ENCODE peak calls at places on chromosomes 16 and 17, in eight cellular contexts. One of them, this sample, is unnamed.

GRCh38 chr17:39634384-39634871 is 2.5 kb upstream of the STARD3 start:
- DNase-seq in colonic mucosa: no peak
- DNase-seq in foreskin fibroblast: no peak
- DNase-seq in AG10803: peak
- DNase-seq in fibroblast of lung: no peak
- DNase-seq in gastrocnemius medialis: no peak
- DNase-seq in nephron progenitor cell: no peak
- DNase-seq in B cell: peak
- DNase-seq in this sample: no peak

GRCh38 chr16:75385507-75386152 is 47.7 kb downstream of the CFDP1 start:
- DNase-seq in B cell: peak
- DNase-seq in AG10803: peak
- DNase-seq in nephron progenitor cell: no peak
- DNase-seq in colonic mucosa: no peak
- DNase-seq in foreskin fibroblast: peak
- DNase-seq in gastrocnemius medialis: no peak
- DNase-seq in fibroblast of lung: peak
- DNase-seq in this sample: no peak

GRCh38 chr17:3335876-3336275 is 37.7 kb upstream of the OR3A1 start:
- DNase-seq in gastrocnemius medialis: no peak
- DNase-seq in AG10803: no peak
- DNase-seq in B cell: no peak
- DNase-seq in nephron progenitor cell: no peak
- DNase-seq in fibroblast of lung: no peak
- DNase-seq in colonic mucosa: no peak
- DNase-seq in foreskin fibroblast: no peak
- DNase-seq in this sample: no peak

GRCh38 chr17:75846701-75847594 is 2.7 kb upstream of the UNC13D start:
- DNase-seq in nephron progenitor cell: no peak
- DNase-seq in foreskin fibroblast: no peak
- DNase-seq in gastrocnemius medialis: no peak
- DNase-seq in B cell: no peak
- DNase-seq in AG10803: no peak
- DNase-seq in colonic mucosa: no peak
- DNase-seq in fibroblast of lung: no peak
- DNase-seq in this sample: no peak

GRCh38 chr16:9125658-9126492 is 34.4 kb downstream of the HAPSTR1 start:
- DNase-seq in fibroblast of lung: no peak
- DNase-seq in nephron progenitor cell: no peak
- DNase-seq in AG10803: no peak
- DNase-seq in colonic mucosa: no peak
- DNase-seq in gastrocnemius medialis: no peak
- DNase-seq in foreskin fibroblast: no peak
- DNase-seq in B cell: no peak
- DNase-seq in this sample: no peak

GRCh38 chr16:2977440-2977839 is 2.8 kb downstream of the PKMYT1 start:
- DNase-seq in nephron progenitor cell: no peak
- DNase-seq in B cell: no peak
- DNase-seq in AG10803: no peak
- DNase-seq in foreskin fibroblast: no peak
- DNase-seq in fibroblast of lung: no peak
- DNase-seq in gastrocnemius medialis: no peak
- DNase-seq in colonic mucosa: peak
- DNase-seq in this sample: no peak

GRCh38 chr16:25108054-25108453 is 3.5 kb upstream of the LCMT1 start:
- DNase-seq in fibroblast of lung: no peak
- DNase-seq in nephron progenitor cell: no peak
- DNase-seq in AG10803: no peak
- DNase-seq in gastrocnemius medialis: no peak
- DNase-seq in foreskin fibroblast: no peak
- DNase-seq in B cell: peak
- DNase-seq in colonic mucosa: no peak
- DNase-seq in this sample: no peak

GRCh38 chr17:34504814-34505484 is 74.4 kb upstream of the TMEM132E start:
- DNase-seq in nephron progenitor cell: no peak
- DNase-seq in colonic mucosa: no peak
- DNase-seq in B cell: no peak
- DNase-seq in fibroblast of lung: no peak
- DNase-seq in gastrocnemius medialis: no peak
- DNase-seq in AG10803: no peak
- DNase-seq in foreskin fibroblast: no peak
- DNase-seq in this sample: no peak

GRCh38 chr17:19304209-19304608 is 58.3 kb downstream of the B9D1 start:
- DNase-seq in colonic mucosa: peak
- DNase-seq in B cell: peak
- DNase-seq in fibroblast of lung: peak
- DNase-seq in AG10803: peak
- DNase-seq in gastrocnemius medialis: peak
- DNase-seq in nephron progenitor cell: no peak
- DNase-seq in foreskin fibroblast: peak
- DNase-seq in this sample: no peak

GRCh38 chr16:81755915-81756644 is 23.0 kb upstream of the PLCG2 start:
- DNase-seq in nephron progenitor cell: no peak
- DNase-seq in colonic mucosa: no peak
- DNase-seq in AG10803: no peak
- DNase-seq in gastrocnemius medialis: no peak
- DNase-seq in foreskin fibroblast: no peak
- DNase-seq in B cell: no peak
- DNase-seq in fibroblast of lung: no peak
- DNase-seq in this sample: no peak

GRCh38 chr17:79800325-79801155 is 3.7 kb upstream of the CBX8 start:
- DNase-seq in colonic mucosa: peak
- DNase-seq in B cell: peak
- DNase-seq in foreskin fibroblast: peak
- DNase-seq in fibroblast of lung: peak
- DNase-seq in nephron progenitor cell: peak
- DNase-seq in gastrocnemius medialis: no peak
- DNase-seq in AG10803: peak
- DNase-seq in this sample: no peak

GRCh38 chr17:41801374-41802062 is 10.2 kb downstream of the P3H4 start:
- DNase-seq in AG10803: peak
- DNase-seq in B cell: peak
- DNase-seq in nephron progenitor cell: peak
- DNase-seq in foreskin fibroblast: peak
- DNase-seq in colonic mucosa: peak
- DNase-seq in fibroblast of lung: peak
- DNase-seq in gastrocnemius medialis: peak
- DNase-seq in this sample: peak

GRCh38 chr16:22397459-22397858 is 23.0 kb upstream of the CDR2 start:
- DNase-seq in colonic mucosa: no peak
- DNase-seq in gastrocnemius medialis: no peak
- DNase-seq in B cell: no peak
- DNase-seq in AG10803: peak
- DNase-seq in foreskin fibroblast: peak
- DNase-seq in nephron progenitor cell: no peak
- DNase-seq in fibroblast of lung: peak
- DNase-seq in this sample: no peak

GRCh38 chr17:14038206-14038605 is 31.1 kb upstream of the COX10 start:
- DNase-seq in B cell: no peak
- DNase-seq in colonic mucosa: no peak
- DNase-seq in nephron progenitor cell: no peak
- DNase-seq in foreskin fibroblast: peak
- DNase-seq in gastrocnemius medialis: no peak
- DNase-seq in AG10803: peak
- DNase-seq in fibroblast of lung: peak
- DNase-seq in this sample: no peak

GRCh38 chr16:49639739-49640388 is 216.0 kb downstream of the ZNF423 start:
- DNase-seq in AG10803: no peak
- DNase-seq in B cell: no peak
- DNase-seq in colonic mucosa: peak
- DNase-seq in foreskin fibroblast: peak
- DNase-seq in gastrocnemius medialis: no peak
- DNase-seq in fibroblast of lung: peak
- DNase-seq in nephron progenitor cell: peak
- DNase-seq in this sample: no peak

GRCh38 chr16:10114411-10114810 is 67.8 kb downstream of the GRIN2A start:
- DNase-seq in foreskin fibroblast: no peak
- DNase-seq in nephron progenitor cell: no peak
- DNase-seq in colonic mucosa: no peak
- DNase-seq in fibroblast of lung: peak
- DNase-seq in AG10803: peak
- DNase-seq in B cell: no peak
- DNase-seq in gastrocnemius medialis: no peak
- DNase-seq in this sample: no peak

GRCh38 chr16:10345629-10346028 is 40.2 kb upstream of the ATF7IP2 start:
- DNase-seq in fibroblast of lung: no peak
- DNase-seq in B cell: no peak
- DNase-seq in nephron progenitor cell: no peak
- DNase-seq in colonic mucosa: no peak
- DNase-seq in gastrocnemius medialis: no peak
- DNase-seq in AG10803: no peak
- DNase-seq in foreskin fibroblast: no peak
- DNase-seq in this sample: no peak

GRCh38 chr17:50845260-50846147 is 10.1 kb downstream of the WFIKKN2 start:
- DNase-seq in colonic mucosa: no peak
- DNase-seq in AG10803: peak
- DNase-seq in fibroblast of lung: peak
- DNase-seq in nephron progenitor cell: no peak
- DNase-seq in B cell: no peak
- DNase-seq in gastrocnemius medialis: peak
- DNase-seq in foreskin fibroblast: peak
- DNase-seq in this sample: no peak

GRCh38 chr17:21495281-21495680 is 119.1 kb downstream of the KCNJ12 start:
- DNase-seq in gastrocnemius medialis: no peak
- DNase-seq in colonic mucosa: no peak
- DNase-seq in foreskin fibroblast: no peak
- DNase-seq in fibroblast of lung: no peak
- DNase-seq in AG10803: no peak
- DNase-seq in B cell: no peak
- DNase-seq in nephron progenitor cell: no peak
- DNase-seq in this sample: no peak

GRCh38 chr16:52518884-52519283 is 28.1 kb downstream of the TOX3 start:
- DNase-seq in B cell: no peak
- DNase-seq in AG10803: no peak
- DNase-seq in colonic mucosa: no peak
- DNase-seq in gastrocnemius medialis: no peak
- DNase-seq in nephron progenitor cell: no peak
- DNase-seq in foreskin fibroblast: no peak
- DNase-seq in fibroblast of lung: no peak
- DNase-seq in this sample: no peak

GRCh38 chr17:59361916-59362810 is 30.7 kb downstream of the YPEL2 start:
- DNase-seq in foreskin fibroblast: peak
- DNase-seq in fibroblast of lung: peak
- DNase-seq in nephron progenitor cell: no peak
- DNase-seq in colonic mucosa: no peak
- DNase-seq in gastrocnemius medialis: no peak
- DNase-seq in B cell: peak
- DNase-seq in AG10803: peak
- DNase-seq in this sample: no peak

GRCh38 chr17:37088913-37089312 is 140.2 kb downstream of the AATF start:
- DNase-seq in foreskin fibroblast: no peak
- DNase-seq in colonic mucosa: no peak
- DNase-seq in fibroblast of lung: no peak
- DNase-seq in nephron progenitor cell: no peak
- DNase-seq in gastrocnemius medialis: no peak
- DNase-seq in B cell: no peak
- DNase-seq in AG10803: no peak
- DNase-seq in this sample: no peak
- TF ChIP-seq CTCF in foreskin fibroblast: no peak
- TF ChIP-seq CTCF in colonic mucosa: no peak
- TF ChIP-seq CTCF in fibroblast of lung: no peak
- TF ChIP-seq CTCF in nephron progenitor cell: no peak
- TF ChIP-seq CTCF in gastrocnemius medialis: no peak
- TF ChIP-seq CTCF in B cell: no peak
- TF ChIP-seq CTCF in AG10803: no peak
- TF ChIP-seq CTCF in this sample: no peak

GRCh38 chr17:16285646-16286008 is 67.6 kb downstream of the CENPV start:
- DNase-seq in gastrocnemius medialis: no peak
- DNase-seq in fibroblast of lung: no peak
- DNase-seq in foreskin fibroblast: no peak
- DNase-seq in AG10803: no peak
- DNase-seq in B cell: no peak
- DNase-seq in colonic mucosa: no peak
- DNase-seq in nephron progenitor cell: no peak
- DNase-seq in this sample: peak
- TF ChIP-seq CTCF in gastrocnemius medialis: no peak
- TF ChIP-seq CTCF in fibroblast of lung: peak
- TF ChIP-seq CTCF in foreskin fibroblast: peak
- TF ChIP-seq CTCF in AG10803: peak
- TF ChIP-seq CTCF in B cell: peak
- TF ChIP-seq CTCF in colonic mucosa: peak
- TF ChIP-seq CTCF in nephron progenitor cell: no peak
- TF ChIP-seq CTCF in this sample: no peak

DNA sequence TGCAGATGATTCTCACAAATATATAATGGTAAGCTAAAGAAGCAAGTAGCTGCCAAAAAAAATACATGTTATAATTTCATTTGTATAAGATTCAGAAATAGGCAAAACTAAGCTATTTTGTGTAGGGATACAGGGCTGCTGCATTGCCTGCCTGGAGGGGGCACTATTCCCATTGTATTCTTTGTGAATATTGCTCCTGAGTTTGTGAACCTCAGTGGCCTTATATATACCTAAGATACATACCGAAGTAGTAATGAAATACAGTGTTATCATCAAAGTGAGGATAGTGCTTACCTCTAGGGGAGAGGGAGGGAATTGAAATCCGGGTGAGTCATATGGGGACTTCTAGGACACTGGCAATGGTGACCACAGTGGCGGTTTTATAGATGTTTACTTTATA is 53.5 kb downstream of the C17orf58 start:
- DNase-seq in gastrocnemius medialis: no peak
- DNase-seq in fibroblast of lung: no peak
- DNase-seq in foreskin fibroblast: no peak
- DNase-seq in nephron progenitor cell: no peak
- DNase-seq in colonic mucosa: no peak
- DNase-seq in AG10803: no peak
- DNase-seq in B cell: no peak
- DNase-seq in this sample: no peak
- TF ChIP-seq CTCF in gastrocnemius medialis: no peak
- TF ChIP-seq CTCF in fibroblast of lung: peak
- TF ChIP-seq CTCF in foreskin fibroblast: peak
- TF ChIP-seq CTCF in nephron progenitor cell: peak
- TF ChIP-seq CTCF in colonic mucosa: peak
- TF ChIP-seq CTCF in AG10803: peak
- TF ChIP-seq CTCF in B cell: peak
- TF ChIP-seq CTCF in this sample: no peak

GRCh38 chr16:66420396-66420795 is 6.7 kb upstream of the BEAN1 start:
- DNase-seq in nephron progenitor cell: no peak
- DNase-seq in colonic mucosa: no peak
- DNase-seq in foreskin fibroblast: no peak
- DNase-seq in gastrocnemius medialis: no peak
- DNase-seq in AG10803: no peak
- DNase-seq in B cell: no peak
- DNase-seq in fibroblast of lung: peak
- DNase-seq in this sample: no peak

GRCh38 chr16:66416981-66417700 is 10.0 kb upstream of the BEAN1 start:
- DNase-seq in colonic mucosa: peak
- DNase-seq in AG10803: peak
- DNase-seq in gastrocnemius medialis: no peak
- DNase-seq in fibroblast of lung: peak
- DNase-seq in nephron progenitor cell: no peak
- DNase-seq in B cell: no peak
- DNase-seq in foreskin fibroblast: peak
- DNase-seq in this sample: no peak

GRCh38 chr16:66421891-66422290 is 5.2 kb upstream of the BEAN1 start:
- DNase-seq in foreskin fibroblast: no peak
- DNase-seq in nephron progenitor cell: no peak
- DNase-seq in AG10803: no peak
- DNase-seq in B cell: no peak
- DNase-seq in fibroblast of lung: no peak
- DNase-seq in gastrocnemius medialis: no peak
- DNase-seq in colonic mucosa: no peak
- DNase-seq in this sample: no peak

GRCh38 chr16:66418165-66418962 is 8.7 kb upstream of the BEAN1 start:
- DNase-seq in foreskin fibroblast: no peak
- DNase-seq in colonic mucosa: no peak
- DNase-seq in fibroblast of lung: no peak
- DNase-seq in gastrocnemius medialis: no peak
- DNase-seq in B cell: no peak
- DNase-seq in nephron progenitor cell: no peak
- DNase-seq in AG10803: no peak
- DNase-seq in this sample: no peak

GRCh38 chr16:66419527-66419926 is 7.6 kb upstream of the BEAN1 start:
- DNase-seq in B cell: no peak
- DNase-seq in fibroblast of lung: no peak
- DNase-seq in foreskin fibroblast: no peak
- DNase-seq in nephron progenitor cell: no peak
- DNase-seq in AG10803: no peak
- DNase-seq in gastrocnemius medialis: no peak
- DNase-seq in colonic mucosa: no peak
- DNase-seq in this sample: no peak
- TF ChIP-seq CTCF in B cell: no peak
- TF ChIP-seq CTCF in fibroblast of lung: no peak
- TF ChIP-seq CTCF in foreskin fibroblast: no peak
- TF ChIP-seq CTCF in nephron progenitor cell: no peak
- TF ChIP-seq CTCF in AG10803: no peak
- TF ChIP-seq CTCF in gastrocnemius medialis: no peak
- TF ChIP-seq CTCF in colonic mucosa: no peak
- TF ChIP-seq CTCF in this sample: no peak

This sample was measured in mesothelial cell of epicardium.